ENCODE peak calls at places on chromosomes 2 and 18, in six cellular contexts. O is sigmoid colon, G is Peyer's patch, S is adrenal gland, Z is neuronal stem cell, E is epithelial cell of esophagus. U is an unnamed sample.
A peak's percentile ranks its signal among the peaks of the same experiment; 100 is the strongest.

GRCh38 chr2:236376566-236377244 is 112.5 kb upstream of the ASB18 start:
- DNase-seq in O (no peak), G (no peak), S (no peak), Z (no peak), E (peak; percentile 36), U (no peak)

GRCh38 chr18:29892960-29893558 is 1149.5 kb downstream of the DSC3 start:
- DNase-seq in O (no peak), G (no peak), S (no peak), Z (no peak), E (peak; percentile 21), U (no peak)

GRCh38 chr2:27765621-27766286 is 5.8 kb upstream of the MRPL33 start:
- DNase-seq in O (peak; percentile 68), G (no peak), S (peak; percentile 84), Z (no peak), E (no peak), U (no peak)

GRCh38 chr2:110804915-110805314 is 72.5 kb downstream of the ACOXL start:
- DNase-seq in O (no peak), G (peak; percentile 33), S (no peak), Z (no peak), E (no peak), U (no peak)

GRCh38 chr2:10375570-10376266 is 72.4 kb downstream of the ODC1 start:
- DNase-seq in O (no peak), G (peak; percentile 63), S (no peak), Z (no peak), E (no peak), U (no peak)

GRCh38 chr2:144835634-144836351 is 315.9 kb upstream of the ZEB2 start:
- DNase-seq in O (no peak), G (no peak), S (no peak), Z (no peak), E (peak; percentile 54), U (no peak)

GRCh38 chr2:157305713-157306110 is 19.9 kb downstream of the ERMN start:
- DNase-seq in O (no peak), G (no peak), S (no peak), Z (no peak), E (no peak), U (no peak)

GRCh38 chr2:104755026-104755856 is 98.7 kb upstream of the POU3F3 start:
- DNase-seq in O (no peak), G (no peak), S (peak; percentile 4), Z (no peak), E (no peak), U (peak; percentile 38)

GRCh38 chr18:22604390-22604985 is 186.8 kb upstream of the CTAGE1 start:
- DNase-seq in O (no peak), G (no peak), S (peak; percentile 85), Z (no peak), E (peak; percentile 23), U (no peak)

GRCh38 chr2:85244798-85245197 is 83.0 kb downstream of the TGOLN2 start:
- DNase-seq in O (no peak), G (no peak), S (no peak), Z (no peak), E (no peak), U (no peak)

GRCh38 chr18:35095983-35096676 is 54.9 kb downstream of the MAPRE2 start:
- DNase-seq in O (no peak), G (no peak), S (no peak), Z (no peak), E (peak; percentile 36), U (no peak)

GRCh38 chr18:7696846-7697245 is 129.7 kb downstream of the PTPRM start:
- DNase-seq in O (no peak), G (no peak), S (no peak), Z (no peak), E (no peak), U (no peak)

GRCh38 chr2:98896944-98897343 is 39.1 kb downstream of the CRACDL start:
- DNase-seq in O (no peak), G (no peak), S (no peak), Z (no peak), E (no peak), U (no peak)

GRCh38 chr2:238523158-238524110 is 96.7 kb downstream of the ASB1 start:
- DNase-seq in O (peak; percentile 97), G (no peak), S (peak; percentile 13), Z (peak; percentile 24), E (no peak), U (no peak)

GRCh38 chr2:186641807-186642321 is 52.0 kb upstream of the FAM171B start:
- DNase-seq in O (no peak), G (no peak), S (peak; percentile 74), Z (peak; percentile 17), E (peak; percentile 86), U (peak; percentile 31)

GRCh38 chr18:8706545-8706980 is 1.2 kb downstream of the MTCL1 start:
- DNase-seq in O (peak; percentile 65), G (no peak), S (no peak), Z (no peak), E (no peak), U (peak; percentile 14)

GRCh38 chr2:113176696-113177355 is 3.1 kb downstream of the PSD4 start:
- DNase-seq in O (no peak), G (no peak), S (no peak), Z (no peak), E (no peak), U (no peak)

GRCh38 chr2:220781622-220782241 is 790.4 kb downstream of the EPHA4 start:
- DNase-seq in O (no peak), G (no peak), S (no peak), Z (no peak), E (no peak), U (no peak)

DNA sequence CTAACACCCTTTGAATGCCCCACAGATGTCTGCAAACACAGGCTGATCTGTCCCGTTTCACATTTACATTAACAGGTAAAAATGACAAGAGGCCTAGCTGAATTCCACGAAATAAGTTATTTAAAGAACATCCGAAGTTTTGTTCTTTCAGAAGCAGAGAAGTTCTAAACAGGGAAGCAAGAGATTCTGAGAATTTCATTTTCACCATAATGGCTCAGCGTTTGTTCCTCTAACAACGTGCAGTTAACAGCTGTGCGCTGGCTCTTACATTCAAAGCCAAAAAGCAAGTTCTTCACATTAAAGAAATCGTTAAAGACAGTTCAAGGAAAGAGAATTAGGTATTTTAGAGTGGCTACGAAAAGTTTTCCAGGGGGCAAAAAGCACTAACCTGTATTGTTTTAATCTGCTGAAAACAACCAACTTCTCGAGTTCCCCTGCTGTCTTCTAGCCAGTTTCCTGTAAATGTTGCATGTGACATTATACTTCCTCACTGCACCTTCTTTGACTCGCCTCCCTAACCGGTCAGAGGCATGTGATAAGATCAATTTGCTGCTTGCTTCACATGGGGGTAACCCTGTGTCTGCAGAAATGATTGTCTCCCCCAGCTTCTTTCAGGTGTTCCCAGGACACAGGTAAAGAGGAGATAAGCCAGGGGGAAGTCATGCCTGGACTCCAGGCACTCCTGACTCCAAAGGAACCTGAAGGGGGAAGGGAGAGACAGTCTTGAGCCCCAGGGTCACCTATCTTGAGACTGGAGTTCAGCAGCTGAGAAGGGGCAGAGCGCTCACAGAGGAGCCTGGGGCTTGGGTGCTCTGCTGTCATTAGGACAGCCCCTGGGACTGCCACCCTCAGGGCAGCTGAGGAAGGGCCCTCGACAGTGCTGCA is 36.8 kb upstream of the WIPF1 start:
- DNase-seq in O (no peak), G (peak; percentile 61), S (peak; percentile 15), Z (no peak), E (no peak), U (no peak)
- H3K4me3 ChIP-seq in O (peak overlapping the region; percentile 34), G (peak overlapping the region; percentile 37), S (no peak overlapping the region), Z (no peak overlapping the region), E (no peak overlapping the region), U (no peak overlapping the region)

GRCh38 chr2:72144412-72144745 is 3.3 kb downstream of the CYP26B1 start:
- DNase-seq in O (peak; percentile 65), G (no peak), S (no peak), Z (no peak), E (no peak), U (peak; percentile 78)
- H3K4me3 ChIP-seq in O (peak overlapping the region; percentile 55), G (peak overlapping the region; percentile 53), S (no peak overlapping the region), Z (no peak overlapping the region), E (peak overlapping the region; percentile 44), U (peak overlapping the region; percentile 81)

GRCh38 chr2:17822452-17823117 is 6.3 kb downstream of the MSGN1 start:
- DNase-seq in O (no peak), G (no peak), S (no peak), Z (no peak), E (no peak), U (no peak)
- H3K4me3 ChIP-seq in O (no peak overlapping the region), G (no peak overlapping the region), S (no peak overlapping the region), Z (no peak overlapping the region), E (no peak overlapping the region), U (no peak overlapping the region)

DNA sequence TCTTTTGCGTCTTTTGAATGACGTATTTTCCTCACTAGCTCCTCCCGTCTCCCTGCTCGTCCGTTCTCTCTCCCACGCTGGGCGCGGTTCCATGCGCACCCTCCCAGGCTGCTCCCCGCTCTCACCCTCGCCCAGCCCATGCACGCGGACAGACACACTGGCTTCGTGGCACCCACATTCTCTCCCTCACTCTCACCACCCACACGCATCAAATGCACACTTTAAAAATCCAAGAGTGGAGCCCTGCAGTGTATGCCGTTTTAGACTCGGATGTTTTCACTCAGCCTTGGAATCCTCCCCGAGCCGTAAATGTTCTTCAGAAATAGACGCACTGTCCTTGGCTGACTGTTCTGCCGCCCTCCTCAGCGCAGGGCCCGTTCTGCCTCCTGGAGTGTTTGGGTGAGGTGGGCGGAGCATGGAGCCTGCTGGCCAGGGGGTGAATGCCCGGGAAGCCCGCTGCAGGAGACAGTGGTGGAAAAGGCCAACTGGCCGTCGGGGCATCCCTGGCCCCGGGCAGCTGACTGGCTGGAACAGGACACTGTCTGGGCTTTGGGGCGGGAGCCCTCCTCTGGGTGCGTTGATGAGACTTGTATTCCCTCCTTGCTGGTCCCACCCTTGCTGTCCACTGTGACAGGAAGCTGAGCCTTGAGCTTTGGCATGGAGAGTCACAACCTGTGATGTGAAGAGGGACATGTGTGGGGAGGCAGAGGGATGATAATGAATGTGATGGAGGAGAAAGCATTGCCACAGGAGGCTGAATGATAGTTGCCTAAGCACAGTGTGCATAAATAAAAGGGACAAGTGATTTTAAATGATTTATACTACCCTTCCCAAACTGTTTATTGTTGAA is 35.4 kb upstream of the LYPD6B start:
- DNase-seq in O (no peak), G (no peak), S (no peak), Z (no peak), E (no peak), U (no peak)
- H3K4me3 ChIP-seq in O (no peak overlapping the region), G (no peak overlapping the region), S (no peak overlapping the region), Z (no peak overlapping the region), E (no peak overlapping the region), U (no peak overlapping the region)

GRCh38 chr18:58077329-58077728 is 33.3 kb downstream of the NEDD4L start:
- DNase-seq in O (no peak), G (no peak), S (no peak), Z (no peak), E (no peak), U (no peak)
- H3K4me3 ChIP-seq in O (no peak overlapping the region), G (no peak overlapping the region), S (no peak overlapping the region), Z (no peak overlapping the region), E (no peak overlapping the region), U (no peak overlapping the region)

GRCh38 chr2:66441651-66442365 is 6.9 kb downstream of the MEIS1 start:
- DNase-seq in O (peak; percentile 64), G (no peak), S (no peak), Z (no peak), E (no peak), U (no peak)
- H3K4me3 ChIP-seq in O (peak overlapping the region; percentile 87), G (peak overlapping the region; percentile 60), S (no peak overlapping the region), Z (no peak overlapping the region), E (peak overlapping the region; percentile 68), U (no peak overlapping the region)

GRCh38 chr18:46915800-46916550 is 1.3 kb downstream of the PIAS2 start:
- DNase-seq in O (no peak), G (no peak), S (no peak), Z (no peak), E (peak; percentile 27), U (no peak)
- H3K4me3 ChIP-seq in O (peak overlapping the region; percentile 86), G (peak overlapping the region; percentile 83), S (no peak overlapping the region), Z (peak overlapping the region; percentile 90), E (peak overlapping the region; percentile 81), U (peak overlapping the region; percentile 80)

U was measured in MG63.